ENCODE peak calls at places on chromosomes 5 and 9, in ten cellular contexts. M is RWPE1; F is B cell; I is Panc1; A is retinal pigment epithelial cell; H is HCT116; S is H9; X is CD8-positive, alpha-beta T cell; L is hepatocyte; R is A549. N is an unnamed sample.

GRCh38 chr5:174287761-174288160 is 242.3 kb downstream of the NSG2 start:
- DNase-seq in M (no peak), I (no peak), L (no peak), R (no peak), H (no peak), A (no peak), X (no peak), F (no peak), S (no peak), N (no peak)

GRCh38 chr9:121966706-121967105 is 126.4 kb downstream of the TTLL11 start:
- DNase-seq in I (no peak), X (no peak), A (no peak), S (no peak), H (no peak), R (no peak), L (no peak), F (no peak), M (no peak), N (no peak)

GRCh38 chr5:15693036-15693728 is 193.2 kb downstream of the FBXL7 start:
- DNase-seq in M (no peak), I (no peak), R (no peak), H (no peak), A (no peak), S (no peak), F (no peak), X (no peak), L (no peak), N (no peak)

GRCh38 chr5:15004506-15004905 is 132.9 kb upstream of the ANKH start:
- DNase-seq in X (no peak), M (no peak), A (no peak), I (no peak), H (no peak), S (no peak), R (no peak), L (no peak), F (no peak), N (no peak)

GRCh38 chr5:158364367-158364766 is 505.4 kb upstream of the CLINT1 start:
- DNase-seq in R (no peak), M (peak; percentile 41), X (no peak), A (no peak), F (no peak), I (no peak), L (no peak), S (peak; percentile 51), H (no peak), N (no peak)

GRCh38 chr9:14373319-14373632 is 59.3 kb upstream of the NFIB start:
- DNase-seq in X (no peak), I (no peak), L (no peak), F (no peak), H (no peak), S (no peak), A (no peak), M (no peak), R (no peak), N (no peak)

GRCh38 chr5:40915341-40915926 is 6.1 kb downstream of the C7 start:
- DNase-seq in I (no peak), H (no peak), F (no peak), S (no peak), M (no peak), L (no peak), R (no peak), X (no peak), A (no peak), N (no peak)

GRCh38 chr5:59769832-59770231 is 123.7 kb downstream of the PDE4D start:
- DNase-seq in A (no peak), H (no peak), L (no peak), S (no peak), F (no peak), I (no peak), M (no peak), X (no peak), R (no peak), N (no peak)

DNA sequence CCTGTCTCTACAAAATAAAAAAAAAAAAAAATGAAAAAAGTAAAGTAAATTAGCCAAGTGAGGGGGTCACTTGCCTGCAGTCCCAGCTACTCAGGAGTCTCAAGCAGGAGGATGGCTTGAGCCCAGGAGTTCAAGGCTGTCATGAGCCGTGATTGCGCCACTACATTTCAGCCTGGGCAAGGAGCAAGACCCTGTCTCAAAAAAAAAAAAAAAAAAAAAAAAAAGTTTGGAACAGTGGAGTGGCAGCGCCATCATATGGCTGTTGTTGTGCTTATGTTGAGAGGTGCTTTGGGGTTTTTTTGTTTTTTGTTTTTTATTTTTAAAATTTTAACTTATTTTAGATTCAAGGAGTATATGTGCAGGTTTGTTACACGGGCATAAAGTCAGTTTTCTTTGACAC is 3.6 kb downstream of the BRIX1 start:
- DNase-seq in H (no peak), L (no peak), F (no peak), I (no peak), S (no peak), X (no peak), M (no peak), A (no peak), R (peak; percentile 31), N (no peak)
- TF ChIP-seq CTCF in H (peak; percentile 42), L (peak; percentile 19), F (no peak), I (peak; percentile 44), S (peak; percentile 51), X (no peak), M (no peak), A (no peak), R (peak; percentile 27), N (no peak)

DNA sequence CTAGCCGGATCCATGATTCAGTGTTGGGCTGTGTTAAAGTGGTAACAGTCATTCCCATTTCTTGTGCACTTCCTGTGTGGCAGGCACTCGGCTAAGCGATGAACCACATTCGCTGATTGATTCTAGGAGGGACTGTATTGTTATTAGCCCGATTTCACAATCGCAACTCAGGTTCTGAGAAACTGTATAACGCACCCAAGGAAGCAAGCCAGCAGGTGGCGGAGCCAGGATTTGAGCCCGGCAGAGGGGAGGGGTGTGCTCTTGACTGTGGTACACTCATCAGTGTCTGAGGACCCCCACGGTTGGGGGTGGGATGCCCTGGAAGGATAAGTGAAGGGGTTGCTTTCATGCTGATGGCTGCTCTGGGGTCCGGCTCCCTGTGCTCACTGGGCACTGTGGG is 34.7 kb downstream of the LRSAM1 start:
- DNase-seq in I (no peak), X (no peak), A (no peak), H (no peak), M (no peak), R (no peak), S (no peak), L (no peak), F (peak; percentile 29), N (no peak)
- TF ChIP-seq CTCF in I (no peak), X (no peak), A (no peak), H (no peak), M (no peak), R (no peak), S (peak; percentile 16), L (no peak), F (no peak), N (no peak)

GRCh38 chr5:91180506-91180905 is 202.6 kb downstream of the ARRDC3 start:
- DNase-seq in S (no peak), L (no peak), R (no peak), F (no peak), X (no peak), H (no peak), A (no peak), M (no peak), I (no peak), N (peak; percentile 33)

GRCh38 chr5:91183743-91184142 is 199.4 kb downstream of the ARRDC3 start:
- DNase-seq in X (no peak), L (no peak), H (no peak), F (no peak), A (no peak), M (no peak), S (no peak), I (no peak), R (no peak), N (peak; percentile 23)

GRCh38 chr5:91186101-91186500 is 197.0 kb downstream of the ARRDC3 start:
- DNase-seq in H (no peak), I (no peak), R (no peak), X (no peak), S (no peak), A (no peak), F (no peak), L (no peak), M (no peak), N (no peak)

GRCh38 chr5:91179018-91179417 is 204.1 kb downstream of the ARRDC3 start:
- DNase-seq in S (no peak), F (no peak), M (no peak), I (no peak), A (no peak), R (no peak), L (no peak), X (no peak), H (no peak), N (no peak)

DNA sequence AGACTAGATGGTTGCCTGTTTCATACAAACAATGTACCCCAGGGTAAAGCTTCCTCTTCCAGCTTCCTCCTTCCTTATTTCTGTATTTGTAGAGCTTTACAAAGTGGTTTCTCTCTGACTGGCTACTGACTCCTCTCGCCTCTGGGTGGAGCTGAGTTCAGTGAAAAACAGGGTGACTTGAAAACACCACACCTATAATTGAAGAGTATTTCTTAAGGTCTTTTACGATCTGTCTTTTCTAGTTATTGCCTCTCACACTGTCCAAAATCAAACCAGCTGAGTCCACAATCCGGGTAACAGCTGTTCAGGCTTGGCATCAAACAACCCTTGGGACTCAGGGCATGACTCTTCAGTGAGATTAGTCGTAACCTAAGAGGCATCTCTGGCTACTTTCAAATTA is 200.4 kb downstream of the ARRDC3 start:
- DNase-seq in F (no peak), H (no peak), A (no peak), R (no peak), L (no peak), M (no peak), X (no peak), I (no peak), S (no peak), N (no peak)
- TF ChIP-seq CTCF in F (no peak), H (no peak), A (no peak), R (no peak), L (no peak), M (no peak), X (no peak), I (no peak), S (peak; percentile 33), N (no peak)

GRCh38 chr9:99266136-99267023 is 44.3 kb downstream of the SEC61B start:
- DNase-seq in M (peak; percentile 54), L (peak; percentile 83), I (peak; percentile 42), R (peak; percentile 54), A (peak; percentile 23), H (peak; percentile 69), F (peak; percentile 74), S (peak; percentile 87), X (peak; percentile 12), N (peak; percentile 62)

GRCh38 chr9:99259231-99259918 is 37.3 kb downstream of the SEC61B start:
- DNase-seq in M (no peak), X (no peak), L (peak; percentile 20), F (no peak), I (no peak), S (peak; percentile 61), A (peak; percentile 45), R (no peak), H (no peak), N (no peak)

GRCh38 chr9:99261923-99262322 is 39.8 kb downstream of the SEC61B start:
- DNase-seq in H (no peak), L (no peak), M (no peak), I (no peak), R (no peak), A (no peak), X (no peak), F (no peak), S (no peak), N (no peak)

GRCh38 chr9:99262949-99263418 is 40.9 kb downstream of the SEC61B start:
- DNase-seq in X (no peak), L (no peak), H (no peak), I (no peak), F (peak; percentile 58), M (no peak), S (no peak), R (no peak), A (no peak), N (no peak)

DNA sequence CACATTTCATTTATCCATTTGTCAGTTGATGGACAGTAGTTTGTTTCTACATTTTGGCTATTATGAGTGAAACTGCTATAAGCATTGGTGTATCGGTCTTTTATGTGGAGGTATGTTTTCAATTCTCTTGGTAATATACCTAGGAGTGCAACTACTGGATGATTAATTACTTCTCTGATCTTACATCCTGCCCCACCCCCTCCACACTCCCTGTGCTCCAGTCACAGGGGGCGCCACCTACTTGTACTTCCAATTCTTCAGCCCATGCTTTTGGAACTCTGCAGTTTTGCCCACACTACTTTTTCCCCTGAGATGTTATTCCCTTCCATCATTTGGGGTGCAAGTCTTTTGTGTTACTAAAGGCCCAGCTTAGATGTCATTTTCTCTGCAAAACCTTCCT is 42.0 kb downstream of the SEC61B start:
- DNase-seq in A (no peak), R (peak; percentile 23), F (no peak), X (no peak), I (no peak), H (peak; percentile 16), S (peak; percentile 44), M (no peak), L (no peak), N (no peak)
- TF ChIP-seq CTCF in A (peak; percentile 41), R (no peak), F (no peak), X (no peak), I (peak; percentile 24), H (peak; percentile 60), S (peak; percentile 71), M (no peak), L (no peak), N (no peak)

N was measured in Calu3.